ENCODE peak calls at places on chromosomes 4 and X, in six cellular contexts. D, V, L, W, K and I are unnamed samples.

GRCh38 chr4:182478475-182478874 is 235.3 kb downstream of the TENM3 start:
- DNase-seq in D (no peak), V (peak), L (peak), W (peak), K (no peak), I (no peak)

GRCh38 chr4:139986621-139987510 is 167.1 kb downstream of the MAML3 start:
- DNase-seq in D (no peak), V (no peak), L (no peak), W (no peak), K (no peak), I (no peak)

GRCh38 chr4:56466910-56467283 is 520 bp upstream of the SRP72 start:
- DNase-seq in D (no peak), V (no peak), L (peak), W (no peak), K (no peak), I (no peak)

GRCh38 chr4:2217726-2218125 is 24.2 kb downstream of the HAUS3 start:
- DNase-seq in D (no peak), V (no peak), L (peak), W (peak), K (no peak), I (no peak)

GRCh38 chrX:646228-646495 is 15.6 kb downstream of the SHOX start:
- DNase-seq in D (no peak), V (no peak), L (peak), W (no peak), K (no peak), I (no peak)

GRCh38 chrX:48703228-48703627 is 6.7 kb downstream of the SUV39H1 start:
- DNase-seq in D (no peak), V (no peak), L (no peak), W (no peak), K (no peak), I (no peak)

GRCh38 chr4:176660561-176660960 is 132.2 kb downstream of the VEGFC start:
- DNase-seq in D (no peak), V (no peak), L (peak), W (no peak), K (no peak), I (no peak)

GRCh38 chrX:44997888-44998287 is 124.9 kb downstream of the KDM6A start:
- DNase-seq in D (no peak), V (no peak), L (no peak), W (no peak), K (no peak), I (no peak)

GRCh38 chrX:144531877-144532276 is 648.0 kb downstream of the UBE2NL start:
- DNase-seq in D (no peak), V (no peak), L (no peak), W (no peak), K (no peak), I (no peak)

GRCh38 chr4:103934178-103934789 is 214.5 kb upstream of the TACR3 start:
- DNase-seq in D (no peak), V (peak), L (peak), W (peak), K (peak), I (peak)

GRCh38 chrX:323721-324628 is 5.4 kb upstream of the GTPBP6 start:
- DNase-seq in D (peak), V (peak), L (peak), W (peak), K (peak), I (no peak)

GRCh38 chrX:74493806-74494205 is 72.5 kb downstream of the SLC16A2 start:
- DNase-seq in D (no peak), V (no peak), L (no peak), W (no peak), K (no peak), I (no peak)

GRCh38 chrX:111041018-111041462 is 55.0 kb upstream of the PAK3 start:
- DNase-seq in D (no peak), V (no peak), L (peak), W (peak), K (peak), I (peak)

GRCh38 chr4:15756361-15756861 is 21.7 kb upstream of the CD38 start:
- DNase-seq in D (no peak), V (peak), L (peak), W (peak), K (no peak), I (no peak)

GRCh38 chrX:39899876-39900787 is 197.6 kb downstream of the BCOR start:
- DNase-seq in D (no peak), V (no peak), L (peak), W (peak), K (no peak), I (no peak)

GRCh38 chr4:94798808-94799207 is 41.1 kb downstream of the BMPR1B start:
- DNase-seq in D (no peak), V (no peak), L (peak), W (peak), K (no peak), I (no peak)
- TF ChIP-seq CTCF in D (no peak), V (no peak), L (no peak), W (no peak), K (no peak), I (no peak)

GRCh38 chrX:153468008-153468580 is 2.3 kb downstream of the HAUS7 start:
- DNase-seq in D (no peak), V (no peak), L (no peak), W (no peak), K (no peak), I (no peak)

GRCh38 chrX:153469811-153470410 is 465 bp downstream of the HAUS7 start:
- DNase-seq in D (no peak), V (no peak), L (peak), W (peak), K (no peak), I (no peak)

GRCh38 chrX:153471663-153472280 is 1.4 kb upstream of the HAUS7 start:
- DNase-seq in D (no peak), V (no peak), L (peak), W (no peak), K (no peak), I (no peak)

GRCh38 chrX:153473126-153473525 is 2.8 kb upstream of the HAUS7 start:
- DNase-seq in D (no peak), V (no peak), L (no peak), W (no peak), K (no peak), I (no peak)

DNA sequence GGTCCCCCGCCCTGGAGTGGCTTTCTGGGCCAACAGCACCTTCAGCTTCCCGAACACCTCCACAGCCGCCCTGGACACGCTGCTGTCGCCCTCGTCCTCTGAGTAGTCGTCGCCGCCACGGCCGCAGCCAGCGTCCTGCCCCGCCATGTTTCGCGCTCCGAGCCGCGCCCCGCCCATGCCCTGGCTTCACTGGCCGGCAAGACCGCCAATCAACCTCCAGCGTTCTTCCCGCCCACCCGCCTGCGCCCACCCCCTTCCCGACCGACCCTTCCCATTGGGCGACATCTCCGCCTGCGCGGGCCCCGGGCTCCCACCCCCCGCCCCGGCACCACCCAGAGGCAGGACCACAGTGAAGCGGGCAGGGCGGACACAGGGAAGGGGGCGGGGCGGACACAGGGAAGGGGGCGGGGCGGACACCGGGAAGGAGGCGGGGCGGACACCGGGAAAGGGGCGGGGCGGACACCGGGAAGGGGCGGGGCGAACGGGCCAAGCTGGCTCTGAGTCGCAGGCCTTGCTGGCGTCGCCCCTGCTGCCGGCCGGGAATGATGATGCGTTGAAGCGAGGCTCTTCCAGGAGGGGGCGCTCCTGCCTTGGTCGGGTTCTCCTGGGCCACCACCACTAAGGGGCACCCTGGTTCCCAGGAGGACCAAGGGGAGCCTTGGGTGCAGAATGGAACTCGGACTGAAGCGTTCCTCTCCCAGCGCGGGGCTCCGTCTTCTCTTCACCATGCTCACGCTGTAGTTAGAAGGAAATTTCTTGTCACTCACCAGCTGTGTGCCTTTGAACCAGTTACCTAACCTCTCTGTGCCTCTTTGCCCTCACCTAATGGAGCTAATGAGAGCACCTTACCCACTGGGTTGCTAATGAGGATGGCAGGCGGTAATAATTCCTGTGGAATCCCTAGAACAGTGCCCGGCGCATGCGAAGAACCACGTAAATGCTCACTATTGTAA is at the start of gene HAUS7:
- DNase-seq in D (no peak), V (peak), L (peak), W (peak), K (peak), I (peak)
- TF ChIP-seq CTCF in D (peak), V (no peak), L (peak), W (peak), K (peak), I (peak)

GRCh38 chrX:87006561-87006960 is 511.0 kb upstream of the KLHL4 start:
- DNase-seq in D (no peak), V (no peak), L (no peak), W (no peak), K (no peak), I (no peak)
- TF ChIP-seq CTCF in D (no peak), V (no peak), L (no peak), W (no peak), K (no peak), I (no peak)

DNA sequence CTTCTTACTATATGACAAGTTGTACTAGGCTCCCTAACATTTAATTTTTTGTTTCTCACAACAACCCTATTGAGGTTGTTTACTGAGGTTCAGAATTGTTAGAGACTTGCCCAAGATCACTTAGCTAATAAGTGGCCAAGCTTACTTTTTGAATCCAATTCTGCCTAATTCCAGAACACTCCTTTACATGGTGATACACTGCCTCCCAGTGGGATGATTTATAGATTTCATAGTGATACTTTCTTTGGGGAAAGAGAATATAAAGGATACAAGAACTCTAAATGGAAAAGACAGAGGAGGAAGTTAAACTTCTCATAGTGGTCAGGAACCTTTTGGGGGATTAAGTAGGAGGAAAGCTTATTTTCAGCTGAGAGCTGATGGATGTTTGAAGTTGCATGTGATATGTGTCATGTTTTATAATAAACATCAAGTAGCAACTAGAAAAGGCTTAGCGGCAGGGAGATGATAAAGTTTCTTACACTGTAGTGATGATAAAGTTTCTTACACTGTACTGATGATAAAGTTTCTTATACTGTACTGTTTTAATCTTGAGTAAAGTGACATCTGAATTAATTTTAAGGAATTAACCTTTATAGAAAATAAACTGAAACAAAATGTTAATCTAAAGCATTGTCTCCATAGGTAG is 15.3 kb downstream of the STAG2 start:
- DNase-seq in D (no peak), V (no peak), L (peak), W (peak), K (no peak), I (no peak)
- TF ChIP-seq CTCF in D (peak), V (peak), L (no peak), W (peak), K (peak), I (no peak)

GRCh38 chr4:145230726-145231125 is 50.3 kb upstream of the OTUD4 start:
- DNase-seq in D (no peak), V (no peak), L (peak), W (peak), K (no peak), I (no peak)

GRCh38 chr4:145231906-145232700 is 51.7 kb upstream of the OTUD4 start:
- DNase-seq in D (no peak), V (no peak), L (peak), W (no peak), K (peak), I (no peak)

GRCh38 chr4:145234086-145234694 is 53.8 kb upstream of the OTUD4 start:
- DNase-seq in D (no peak), V (peak), L (peak), W (peak), K (peak), I (no peak)
- TF ChIP-seq CTCF in D (peak), V (peak), L (peak), W (peak), K (peak), I (peak)

GRCh38 chrX:100652266-100652665 is 8.3 kb downstream of the SRPX2 start:
- DNase-seq in D (no peak), V (no peak), L (no peak), W (no peak), K (no peak), I (no peak)

GRCh38 chrX:100650841-100651240 is 6.8 kb downstream of the SRPX2 start:
- DNase-seq in D (no peak), V (no peak), L (no peak), W (no peak), K (no peak), I (no peak)

GRCh38 chrX:100649550-100650356 is 5.8 kb downstream of the SRPX2 start:
- DNase-seq in D (no peak), V (no peak), L (peak), W (peak), K (peak), I (peak)

GRCh38 chrX:100658936-100659335 is 14.9 kb downstream of the SRPX2 start:
- DNase-seq in D (no peak), V (no peak), L (no peak), W (no peak), K (no peak), I (no peak)

DNA sequence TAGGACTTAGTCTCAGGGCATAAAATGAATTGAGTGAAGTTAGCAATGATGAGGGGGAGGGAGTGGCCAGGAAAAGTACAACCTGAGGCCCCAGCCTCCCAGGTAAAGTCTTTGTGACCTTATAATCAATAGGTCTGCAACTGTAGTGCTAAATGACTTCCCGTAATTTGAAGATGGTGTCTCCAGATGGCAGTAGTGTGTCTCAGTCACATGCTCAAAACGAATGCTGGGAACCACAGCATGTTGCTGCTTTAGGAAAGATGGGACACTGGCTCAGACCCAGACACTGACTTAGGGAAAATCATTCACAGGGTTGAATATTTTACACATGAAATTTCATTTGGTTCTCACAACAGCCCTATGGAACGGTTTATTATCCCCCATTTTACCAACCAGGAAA is 10.3 kb downstream of the SRPX2 start:
- DNase-seq in D (no peak), V (no peak), L (peak), W (peak), K (no peak), I (no peak)
- TF ChIP-seq CTCF in D (peak), V (peak), L (no peak), W (peak), K (no peak), I (no peak)

DNA sequence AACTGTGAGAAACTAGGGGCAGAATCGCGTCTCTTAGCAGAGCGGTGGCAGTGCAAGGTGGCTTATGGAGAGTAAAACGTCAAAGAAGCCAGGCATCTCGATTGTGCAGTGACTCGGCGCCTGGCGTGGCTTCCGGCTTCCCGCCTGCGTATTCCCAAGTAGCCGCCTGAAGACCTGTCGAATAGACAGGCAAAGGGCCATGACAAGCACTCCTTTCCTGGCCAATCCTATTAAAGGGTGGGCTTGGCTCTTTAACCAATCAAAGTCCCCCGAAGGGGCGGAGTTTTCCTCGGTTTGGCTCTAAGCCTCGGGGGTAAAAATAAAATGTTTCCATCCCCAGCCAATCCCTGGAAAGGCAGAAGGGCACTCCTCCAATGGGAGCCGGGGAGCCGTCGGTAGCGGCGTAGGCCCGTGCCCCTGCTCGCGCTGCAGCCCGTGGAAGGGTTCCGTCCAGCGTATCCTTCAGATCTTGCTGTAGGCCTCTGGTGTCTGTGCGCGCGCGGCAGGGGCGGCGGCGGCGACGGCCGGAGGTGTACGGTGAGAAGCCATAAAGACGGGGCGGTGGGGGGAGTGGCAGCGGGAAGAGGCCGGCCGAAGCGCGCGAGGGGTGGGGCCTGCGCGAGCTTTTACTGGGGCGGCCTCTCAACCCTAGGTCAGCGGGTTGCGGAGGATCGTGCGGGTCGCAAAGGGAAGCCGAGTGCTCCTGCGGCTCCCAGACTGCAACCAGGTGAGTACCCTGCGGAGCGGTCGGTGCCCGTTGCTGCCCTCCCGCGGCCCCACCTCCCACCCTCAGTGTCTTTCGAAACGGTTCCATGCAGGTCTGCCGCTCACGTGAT is at the start of gene KANTR:
- DNase-seq in D (no peak), V (peak), L (peak), W (peak), K (peak), I (peak)
- TF ChIP-seq CTCF in D (peak), V (no peak), L (no peak), W (peak), K (peak), I (no peak)

DNA sequence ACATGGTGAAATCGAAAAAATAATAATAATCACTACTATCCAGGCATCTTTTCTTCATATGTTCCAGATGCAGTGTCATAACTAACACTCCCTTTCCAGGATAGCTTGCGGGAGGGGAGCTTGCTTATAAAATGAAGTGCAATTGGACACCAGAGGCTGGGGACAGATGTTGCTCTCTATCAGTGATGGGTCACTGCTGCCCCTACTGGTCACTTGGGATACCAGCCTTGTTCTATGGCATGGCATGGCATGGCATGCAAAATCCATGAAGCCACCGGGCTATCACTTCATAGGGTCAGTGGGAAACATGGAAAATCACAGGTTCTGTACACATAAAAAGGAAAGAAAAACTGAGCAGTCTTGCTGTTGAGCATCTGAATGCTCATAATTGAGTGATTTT is 168.1 kb downstream of the GLRA2 start:
- DNase-seq in D (no peak), V (peak), L (peak), W (peak), K (no peak), I (no peak)
- TF ChIP-seq CTCF in D (peak), V (peak), L (peak), W (peak), K (peak), I (no peak)

DNA sequence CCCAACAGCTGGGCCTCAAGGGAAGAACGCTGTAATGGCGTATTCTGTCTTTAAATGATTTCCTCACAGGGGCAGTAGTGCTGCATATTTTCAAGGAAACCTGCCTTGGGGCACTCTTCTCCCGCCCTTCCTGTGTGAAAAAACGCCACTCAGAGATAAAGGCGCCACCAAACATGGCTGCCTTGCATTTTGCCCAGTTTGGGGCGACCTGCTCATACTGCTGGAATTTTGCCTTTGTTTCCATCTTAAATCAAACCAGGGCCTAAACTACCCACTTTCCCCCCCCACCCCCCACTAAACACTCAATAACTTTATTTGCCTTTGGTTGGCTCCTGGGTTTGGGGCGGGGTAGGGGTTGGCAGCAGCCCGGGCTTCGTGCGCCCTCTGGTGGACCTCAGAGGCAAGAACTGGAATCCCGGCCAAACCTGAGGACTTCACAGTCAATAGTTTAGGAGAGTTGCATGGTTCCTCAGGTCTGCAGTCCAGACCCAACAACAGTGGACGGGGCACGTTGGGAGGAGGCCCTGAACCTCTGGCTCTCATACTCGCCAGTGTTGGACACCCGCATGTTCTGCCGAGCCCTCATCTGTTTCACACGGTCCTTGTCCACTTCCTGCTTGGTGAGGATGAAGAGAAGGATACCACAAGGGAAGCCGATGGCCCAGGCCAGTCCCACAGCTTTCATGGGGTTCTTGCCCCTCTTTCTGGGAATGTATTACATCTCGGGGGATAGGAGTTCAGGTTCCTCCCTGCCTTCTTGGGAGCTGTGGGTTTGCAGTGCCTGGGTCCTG is 220.1 kb upstream of the STK26 start:
- DNase-seq in D (no peak), V (no peak), L (no peak), W (no peak), K (no peak), I (no peak)
- TF ChIP-seq CTCF in D (peak), V (no peak), L (peak), W (no peak), K (no peak), I (peak)

GRCh38 chrX:107272431-107272921 is 66.1 kb downstream of the DNAAF6 start:
- DNase-seq in D (no peak), V (no peak), L (peak), W (peak), K (no peak), I (no peak)
- TF ChIP-seq CTCF in D (no peak), V (no peak), L (no peak), W (peak), K (no peak), I (no peak)